ENCODE peak calls at places on chromosomes 1 and 21, in ten cellular contexts. One of them, this sample, is unnamed. For H3K9me3, the result is how much of the 10 kb centered on the place peaks cover.

GRCh38 chr1:10431065-10431730 is 965 bp downstream of the CENPS start:
- DNase-seq in fibroblast of lung: no peak
- DNase-seq in tibial artery: no peak
- DNase-seq in PC-3: peak
- DNase-seq in CD8-positive, alpha-beta T cell: peak
- DNase-seq in spleen: no peak
- DNase-seq in WERI-Rb-1: no peak
- DNase-seq in IMR-90: no peak
- DNase-seq in astrocyte: peak
- DNase-seq in MM.1S: peak
- DNase-seq in this sample: peak

GRCh38 chr1:42983675-42984074 is 25.0 kb upstream of the SLC2A1 start:
- DNase-seq in fibroblast of lung: no peak
- DNase-seq in tibial artery: no peak
- DNase-seq in PC-3: no peak
- DNase-seq in CD8-positive, alpha-beta T cell: no peak
- DNase-seq in spleen: no peak
- DNase-seq in WERI-Rb-1: no peak
- DNase-seq in IMR-90: no peak
- DNase-seq in astrocyte: no peak
- DNase-seq in MM.1S: no peak
- DNase-seq in this sample: no peak

GRCh38 chr1:174996474-174996873 is 3.3 kb upstream of the CACYBP start:
- DNase-seq in fibroblast of lung: peak
- DNase-seq in tibial artery: no peak
- DNase-seq in PC-3: peak
- DNase-seq in CD8-positive, alpha-beta T cell: no peak
- DNase-seq in spleen: no peak
- DNase-seq in WERI-Rb-1: no peak
- DNase-seq in IMR-90: peak
- DNase-seq in astrocyte: peak
- DNase-seq in MM.1S: no peak
- DNase-seq in this sample: peak

GRCh38 chr1:240306673-240307072 is 215.0 kb downstream of the FMN2 start:
- DNase-seq in fibroblast of lung: no peak
- DNase-seq in tibial artery: no peak
- DNase-seq in PC-3: no peak
- DNase-seq in CD8-positive, alpha-beta T cell: no peak
- DNase-seq in spleen: no peak
- DNase-seq in WERI-Rb-1: no peak
- DNase-seq in IMR-90: peak
- DNase-seq in astrocyte: peak
- DNase-seq in MM.1S: no peak
- DNase-seq in this sample: no peak

GRCh38 chr1:243447844-243448243 is 192.0 kb downstream of the SDCCAG8 start:
- DNase-seq in fibroblast of lung: no peak
- DNase-seq in tibial artery: no peak
- DNase-seq in PC-3: no peak
- DNase-seq in CD8-positive, alpha-beta T cell: no peak
- DNase-seq in spleen: no peak
- DNase-seq in WERI-Rb-1: no peak
- DNase-seq in IMR-90: no peak
- DNase-seq in astrocyte: no peak
- DNase-seq in MM.1S: no peak
- DNase-seq in this sample: no peak

GRCh38 chr1:233090706-233091494 is 140.5 kb downstream of the NTPCR start:
- DNase-seq in fibroblast of lung: no peak
- DNase-seq in tibial artery: no peak
- DNase-seq in PC-3: no peak
- DNase-seq in CD8-positive, alpha-beta T cell: no peak
- DNase-seq in spleen: no peak
- DNase-seq in WERI-Rb-1: no peak
- DNase-seq in IMR-90: no peak
- DNase-seq in astrocyte: no peak
- DNase-seq in MM.1S: no peak
- DNase-seq in this sample: no peak

GRCh38 chr1:15678578-15678977 is 5.5 kb upstream of the PLEKHM2 start:
- DNase-seq in fibroblast of lung: peak
- DNase-seq in tibial artery: no peak
- DNase-seq in PC-3: peak
- DNase-seq in CD8-positive, alpha-beta T cell: no peak
- DNase-seq in spleen: no peak
- DNase-seq in WERI-Rb-1: no peak
- DNase-seq in IMR-90: peak
- DNase-seq in astrocyte: peak
- DNase-seq in MM.1S: peak
- DNase-seq in this sample: peak

GRCh38 chr21:16116798-16117197 is 387.0 kb downstream of the USP25 start:
- DNase-seq in fibroblast of lung: peak
- DNase-seq in tibial artery: no peak
- DNase-seq in PC-3: peak
- DNase-seq in CD8-positive, alpha-beta T cell: no peak
- DNase-seq in spleen: no peak
- DNase-seq in WERI-Rb-1: no peak
- DNase-seq in IMR-90: peak
- DNase-seq in astrocyte: peak
- DNase-seq in MM.1S: no peak
- DNase-seq in this sample: no peak

GRCh38 chr1:155392898-155393411 is 72.3 kb downstream of the RUSC1 start:
- DNase-seq in fibroblast of lung: peak
- DNase-seq in tibial artery: no peak
- DNase-seq in PC-3: no peak
- DNase-seq in CD8-positive, alpha-beta T cell: no peak
- DNase-seq in spleen: no peak
- DNase-seq in WERI-Rb-1: peak
- DNase-seq in IMR-90: peak
- DNase-seq in astrocyte: peak
- DNase-seq in MM.1S: no peak
- DNase-seq in this sample: no peak

GRCh38 chr21:42062543-42063022 is 8.5 kb upstream of the UMODL1 start:
- DNase-seq in fibroblast of lung: no peak
- DNase-seq in tibial artery: peak
- DNase-seq in PC-3: no peak
- DNase-seq in CD8-positive, alpha-beta T cell: peak
- DNase-seq in spleen: peak
- DNase-seq in WERI-Rb-1: peak
- DNase-seq in IMR-90: no peak
- DNase-seq in astrocyte: no peak
- DNase-seq in MM.1S: peak
- DNase-seq in this sample: peak

GRCh38 chr1:212256404-212256803 is 28.8 kb upstream of the PPP2R5A start:
- DNase-seq in fibroblast of lung: no peak
- DNase-seq in tibial artery: no peak
- DNase-seq in PC-3: no peak
- DNase-seq in CD8-positive, alpha-beta T cell: peak
- DNase-seq in spleen: peak
- DNase-seq in WERI-Rb-1: no peak
- DNase-seq in IMR-90: no peak
- DNase-seq in astrocyte: no peak
- DNase-seq in MM.1S: no peak
- DNase-seq in this sample: peak

GRCh38 chr1:178501705-178502329 is 5.1 kb upstream of the CLEC20A start:
- DNase-seq in fibroblast of lung: peak
- DNase-seq in tibial artery: peak
- DNase-seq in PC-3: peak
- DNase-seq in CD8-positive, alpha-beta T cell: peak
- DNase-seq in spleen: peak
- DNase-seq in WERI-Rb-1: peak
- DNase-seq in IMR-90: peak
- DNase-seq in astrocyte: peak
- DNase-seq in MM.1S: peak
- DNase-seq in this sample: peak

GRCh38 chr1:11331874-11332546 is 59.0 kb downstream of the UBIAD1 start:
- DNase-seq in fibroblast of lung: no peak
- DNase-seq in tibial artery: no peak
- DNase-seq in PC-3: no peak
- DNase-seq in CD8-positive, alpha-beta T cell: no peak
- DNase-seq in spleen: no peak
- DNase-seq in WERI-Rb-1: no peak
- DNase-seq in IMR-90: no peak
- DNase-seq in astrocyte: no peak
- DNase-seq in MM.1S: no peak
- DNase-seq in this sample: no peak

GRCh38 chr1:166570954-166571353 is 268.3 kb upstream of the POGK start:
- DNase-seq in fibroblast of lung: no peak
- DNase-seq in tibial artery: no peak
- DNase-seq in PC-3: no peak
- DNase-seq in CD8-positive, alpha-beta T cell: no peak
- DNase-seq in spleen: no peak
- DNase-seq in WERI-Rb-1: no peak
- DNase-seq in IMR-90: no peak
- DNase-seq in astrocyte: no peak
- DNase-seq in MM.1S: no peak
- DNase-seq in this sample: no peak
- H3K4me3 ChIP-seq in fibroblast of lung: no peak
- H3K4me3 ChIP-seq in tibial artery: no peak
- H3K4me3 ChIP-seq in PC-3: no peak
- H3K4me3 ChIP-seq in CD8-positive, alpha-beta T cell: no peak
- H3K4me3 ChIP-seq in spleen: no peak
- H3K4me3 ChIP-seq in WERI-Rb-1: no peak
- H3K4me3 ChIP-seq in IMR-90: no peak
- H3K4me3 ChIP-seq in astrocyte: no peak
- H3K4me3 ChIP-seq in MM.1S: no peak
- H3K4me3 ChIP-seq in this sample: no peak

GRCh38 chr1:40058453-40059291 is 18.1 kb downstream of the CAP1 start:
- DNase-seq in fibroblast of lung: no peak
- DNase-seq in tibial artery: no peak
- DNase-seq in PC-3: peak
- DNase-seq in CD8-positive, alpha-beta T cell: no peak
- DNase-seq in spleen: no peak
- DNase-seq in WERI-Rb-1: no peak
- DNase-seq in IMR-90: no peak
- DNase-seq in astrocyte: peak
- DNase-seq in MM.1S: no peak
- DNase-seq in this sample: no peak

GRCh38 chr1:40057310-40058030 is 16.9 kb downstream of the CAP1 start:
- DNase-seq in fibroblast of lung: no peak
- DNase-seq in tibial artery: no peak
- DNase-seq in PC-3: no peak
- DNase-seq in CD8-positive, alpha-beta T cell: no peak
- DNase-seq in spleen: no peak
- DNase-seq in WERI-Rb-1: no peak
- DNase-seq in IMR-90: no peak
- DNase-seq in astrocyte: no peak
- DNase-seq in MM.1S: no peak
- DNase-seq in this sample: no peak

GRCh38 chr1:40056519-40057309 is 16.2 kb downstream of the CAP1 start:
- DNase-seq in fibroblast of lung: no peak
- DNase-seq in tibial artery: no peak
- DNase-seq in PC-3: no peak
- DNase-seq in CD8-positive, alpha-beta T cell: no peak
- DNase-seq in spleen: no peak
- DNase-seq in WERI-Rb-1: no peak
- DNase-seq in IMR-90: no peak
- DNase-seq in astrocyte: no peak
- DNase-seq in MM.1S: no peak
- DNase-seq in this sample: no peak

GRCh38 chr1:40059292-40059959 is 18.9 kb downstream of the CAP1 start:
- DNase-seq in fibroblast of lung: peak
- DNase-seq in tibial artery: no peak
- DNase-seq in PC-3: peak
- DNase-seq in CD8-positive, alpha-beta T cell: no peak
- DNase-seq in spleen: no peak
- DNase-seq in WERI-Rb-1: no peak
- DNase-seq in IMR-90: peak
- DNase-seq in astrocyte: peak
- DNase-seq in MM.1S: peak
- DNase-seq in this sample: peak

GRCh38 chr1:40058097-40058452 is 17.5 kb downstream of the CAP1 start:
- DNase-seq in fibroblast of lung: no peak
- DNase-seq in tibial artery: no peak
- DNase-seq in PC-3: no peak
- DNase-seq in CD8-positive, alpha-beta T cell: no peak
- DNase-seq in spleen: no peak
- DNase-seq in WERI-Rb-1: no peak
- DNase-seq in IMR-90: no peak
- DNase-seq in astrocyte: no peak
- DNase-seq in MM.1S: no peak
- DNase-seq in this sample: no peak
- TF ChIP-seq CTCF in fibroblast of lung: no peak
- TF ChIP-seq CTCF in tibial artery: no peak
- TF ChIP-seq CTCF in PC-3: no peak
- TF ChIP-seq CTCF in CD8-positive, alpha-beta T cell: no peak
- TF ChIP-seq CTCF in spleen: no peak
- TF ChIP-seq CTCF in WERI-Rb-1: no peak
- TF ChIP-seq CTCF in IMR-90: no peak
- TF ChIP-seq CTCF in astrocyte: no peak
- TF ChIP-seq CTCF in MM.1S: no peak
- TF ChIP-seq CTCF in this sample: no peak

DNA sequence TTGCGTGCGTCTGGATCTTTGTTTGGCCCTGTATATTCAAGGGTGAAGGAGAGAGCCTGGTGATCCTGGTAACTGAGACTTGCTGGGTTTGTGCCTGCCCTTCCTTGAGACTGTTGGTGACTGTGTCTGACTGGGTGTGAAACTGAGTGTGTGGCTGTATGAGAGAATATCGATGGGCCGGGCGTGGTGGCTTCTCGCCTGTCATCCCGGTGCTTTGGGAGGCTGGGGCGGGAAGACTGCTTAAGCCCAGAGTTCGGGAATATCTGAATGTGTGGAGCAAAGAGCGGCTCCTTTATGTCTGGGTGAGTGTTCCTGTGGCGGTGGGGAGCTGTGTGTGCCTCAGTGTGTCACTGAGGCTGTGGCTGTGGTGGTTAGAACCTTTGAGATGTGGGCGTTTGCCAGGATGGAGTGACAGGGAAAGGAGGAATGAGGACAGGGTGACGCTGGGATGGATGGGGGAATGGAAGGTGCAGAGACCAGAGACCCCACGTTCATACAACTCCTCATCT is 2.7 kb upstream of the MARCKSL1 start:
- DNase-seq in fibroblast of lung: no peak
- DNase-seq in tibial artery: no peak
- DNase-seq in PC-3: no peak
- DNase-seq in CD8-positive, alpha-beta T cell: no peak
- DNase-seq in spleen: peak
- DNase-seq in WERI-Rb-1: no peak
- DNase-seq in IMR-90: no peak
- DNase-seq in astrocyte: no peak
- DNase-seq in MM.1S: no peak
- DNase-seq in this sample: no peak
- H3K9me3 ChIP-seq in fibroblast of lung: under half
- H3K9me3 ChIP-seq in tibial artery: under half
- H3K9me3 ChIP-seq in PC-3: under half
- H3K9me3 ChIP-seq in CD8-positive, alpha-beta T cell: under half
- H3K9me3 ChIP-seq in spleen: under half
- H3K9me3 ChIP-seq in WERI-Rb-1: under half
- H3K9me3 ChIP-seq in IMR-90: under half
- H3K9me3 ChIP-seq in astrocyte: under half
- H3K9me3 ChIP-seq in MM.1S: under half
- H3K9me3 ChIP-seq in this sample: under half

GRCh38 chr1:20185834-20186782 is at the start of the genes PLA2G2C and UBXN10:
- DNase-seq in fibroblast of lung: no peak
- DNase-seq in tibial artery: no peak
- DNase-seq in PC-3: no peak
- DNase-seq in CD8-positive, alpha-beta T cell: peak
- DNase-seq in spleen: peak
- DNase-seq in WERI-Rb-1: peak
- DNase-seq in IMR-90: no peak
- DNase-seq in astrocyte: no peak
- DNase-seq in MM.1S: no peak
- DNase-seq in this sample: peak
- H3K4me3 ChIP-seq in fibroblast of lung: no peak
- H3K4me3 ChIP-seq in tibial artery: peak
- H3K4me3 ChIP-seq in PC-3: no peak
- H3K4me3 ChIP-seq in CD8-positive, alpha-beta T cell: peak
- H3K4me3 ChIP-seq in spleen: peak
- H3K4me3 ChIP-seq in WERI-Rb-1: peak
- H3K4me3 ChIP-seq in IMR-90: no peak
- H3K4me3 ChIP-seq in astrocyte: peak
- H3K4me3 ChIP-seq in MM.1S: no peak
- H3K4me3 ChIP-seq in this sample: peak